ENCODE peak calls at places on chromosomes 6 and 20, in eight cellular contexts. M is Peyer's patch; Z is stimulated activated CD4-positive, alpha-beta T cell treated with anti-CD3 and anti-CD28 coated beads, TNF-alpha, amount 100 ng/mL, for 48 hours; B is natural killer cell; Q is GM12891; U is left ventricle myocardium superior; L is A549; S is lower lobe of right lung. O is an unnamed sample.

GRCh38 chr6:77040566-77041195 is 422.6 kb downstream of the HTR1B start:
- DNase-seq in M (no peak), U (no peak), B (no peak), Z (no peak), L (no peak), S (no peak), Q (no peak), O (no peak)

GRCh38 chr6:12506211-12506610 is 210.4 kb upstream of the PHACTR1 start:
- DNase-seq in Q (no peak), L (no peak), S (no peak), B (no peak), Z (no peak), M (no peak), U (no peak), O (no peak)

GRCh38 chr6:157599191-157599590 is 218.2 kb downstream of the ZDHHC14 start:
- DNase-seq in B (no peak), U (no peak), L (no peak), Q (no peak), S (no peak), M (peak), Z (no peak), O (no peak)

GRCh38 chr6:38725414-38726183 is 10.5 kb downstream of the DNAH8 start:
- DNase-seq in B (no peak), Z (no peak), L (no peak), U (no peak), Q (no peak), M (no peak), S (no peak), O (no peak)

GRCh38 chr6:37554480-37554819 is 54.8 kb upstream of the CCDC167 start:
- DNase-seq in L (no peak), M (no peak), Z (no peak), B (no peak), S (no peak), U (no peak), Q (no peak), O (no peak)

GRCh38 chr6:132764370-132764769 is 6.7 kb upstream of the VNN2 start:
- DNase-seq in L (peak), S (no peak), M (no peak), Z (no peak), U (peak), Q (no peak), B (no peak), O (no peak)

GRCh38 chr20:20520776-20521175 is 152.9 kb downstream of the INSM1 start:
- DNase-seq in S (no peak), B (no peak), U (no peak), M (no peak), Z (no peak), Q (no peak), L (no peak), O (no peak)

GRCh38 chr20:32589256-32589655 is 4.1 kb upstream of the NOL4L start:
- DNase-seq in U (no peak), L (no peak), B (no peak), S (no peak), Z (no peak), Q (no peak), M (no peak), O (no peak)

GRCh38 chr20:63625771-63626423 is 1.0 kb downstream of the GMEB2 start:
- DNase-seq in Z (no peak), M (no peak), U (peak), B (no peak), Q (no peak), L (no peak), S (peak), O (no peak)

GRCh38 chr6:168124161-168124560 is 45.1 kb upstream of the FRMD1 start:
- DNase-seq in U (no peak), Q (no peak), S (no peak), M (no peak), B (no peak), L (no peak), Z (no peak), O (no peak)

GRCh38 chr6:10613693-10614092 is 80.7 kb downstream of the C6orf52 start:
- DNase-seq in B (no peak), L (no peak), Q (no peak), U (no peak), Z (no peak), M (no peak), S (no peak), O (no peak)

GRCh38 chr6:112245511-112246203 is 8.7 kb downstream of the LAMA4 start:
- DNase-seq in Q (no peak), S (no peak), L (no peak), B (no peak), Z (no peak), M (no peak), U (no peak), O (no peak)

GRCh38 chr6:168596316-168596715 is 155.3 kb downstream of the SMOC2 start:
- DNase-seq in Q (no peak), U (no peak), S (no peak), Z (no peak), B (no peak), L (no peak), M (no peak), O (no peak)

GRCh38 chr20:40770564-40771307 is 81.7 kb upstream of the MAFB start:
- DNase-seq in L (no peak), Q (no peak), S (no peak), Z (no peak), B (no peak), M (no peak), U (peak), O (peak)

GRCh38 chr20:13857961-13858360 is 73.1 kb downstream of the NDUFAF5 start:
- DNase-seq in S (no peak), M (no peak), B (no peak), Q (no peak), U (no peak), L (no peak), Z (no peak), O (no peak)

GRCh38 chr6:38375937-38376336 is 263.8 kb downstream of the BTBD9 start:
- DNase-seq in Q (no peak), U (no peak), B (no peak), S (no peak), Z (no peak), M (no peak), L (no peak), O (no peak)

GRCh38 chr6:108782231-108783041 is 65.8 kb upstream of the ARMC2 start:
- DNase-seq in Q (peak), B (peak), U (peak), Z (peak), S (peak), M (peak), L (peak), O (peak)

GRCh38 chr6:164133095-164133494 is 718.6 kb downstream of the QKI start:
- DNase-seq in Z (no peak), B (no peak), S (no peak), L (no peak), Q (no peak), U (no peak), M (no peak), O (no peak)

GRCh38 chr6:144607998-144608736 is 323.0 kb downstream of the UTRN start:
- DNase-seq in L (no peak), S (no peak), M (no peak), Z (no peak), Q (no peak), B (no peak), U (no peak), O (no peak)

GRCh38 chr6:31956796-31957195 is 2.0 kb downstream of the NELFE start:
- DNase-seq in B (no peak), M (no peak), S (no peak), L (no peak), Z (no peak), U (no peak), Q (no peak), O (no peak)

GRCh38 chr6:165889636-165890403 is 226.8 kb upstream of the PDE10A start:
- DNase-seq in L (no peak), U (no peak), S (no peak), Z (no peak), B (no peak), M (no peak), Q (no peak), O (no peak)

GRCh38 chr6:69994251-69994650 is 127.9 kb downstream of the COL19A1 start:
- DNase-seq in Q (no peak), S (no peak), M (no peak), Z (no peak), L (no peak), U (no peak), B (no peak), O (no peak)

GRCh38 chr20:38178065-38178471 is 13.0 kb upstream of the TGM2 start:
- DNase-seq in Z (no peak), U (no peak), S (no peak), M (no peak), Q (no peak), L (no peak), B (no peak), O (no peak)

GRCh38 chr6:16104624-16105023 is 24.3 kb upstream of the MYLIP start:
- DNase-seq in B (no peak), L (no peak), U (no peak), Q (no peak), S (no peak), Z (no peak), M (no peak), O (no peak)

GRCh38 chr20:56788041-56788670 is 159.1 kb downstream of the TFAP2C start:
- DNase-seq in B (no peak), Q (no peak), L (peak), S (no peak), M (no peak), Z (no peak), U (no peak), O (no peak)

GRCh38 chr6:87396595-87397392 is 11.0 kb upstream of the CFAP206 start:
- DNase-seq in S (no peak), M (no peak), Q (no peak), B (no peak), Z (no peak), L (no peak), U (no peak), O (no peak)

GRCh38 chr6:163635731-163636344 is 221.3 kb downstream of the QKI start:
- DNase-seq in L (no peak), B (no peak), U (no peak), Q (no peak), Z (no peak), M (no peak), S (no peak), O (no peak)

GRCh38 chr20:32894711-32895355 is 36.1 kb downstream of the EFCAB8 start:
- DNase-seq in U (no peak), Z (no peak), M (no peak), L (no peak), S (no peak), Q (no peak), B (no peak), O (no peak)

GRCh38 chr6:91816335-91816734 is 1229.5 kb upstream of the MAP3K7 start:
- DNase-seq in M (no peak), Z (no peak), L (no peak), Q (no peak), U (peak), S (peak), B (no peak), O (no peak)

GRCh38 chr6:16562498-16562897 is 198.8 kb downstream of the ATXN1 start:
- DNase-seq in Q (no peak), Z (no peak), B (no peak), S (no peak), L (no peak), M (no peak), U (no peak), O (no peak)

GRCh38 chr20:43463864-43464785 is 6.4 kb downstream of the SRSF6 start:
- DNase-seq in Q (no peak), B (no peak), M (no peak), L (no peak), U (no peak), S (no peak), Z (no peak), O (no peak)

GRCh38 chr20:11846131-11846530 is 71.6 kb upstream of the BTBD3 start:
- DNase-seq in L (no peak), Q (no peak), Z (no peak), U (no peak), B (no peak), S (no peak), M (no peak), O (no peak)

GRCh38 chr20:45867129-45867810 is 9.9 kb downstream of the ZSWIM3 start:
- DNase-seq in Q (no peak), S (no peak), B (no peak), U (no peak), Z (no peak), L (no peak), M (no peak), O (no peak)

GRCh38 chr6:89682991-89683390 is 44.4 kb upstream of the LYRM2 start:
- DNase-seq in B (no peak), L (no peak), S (no peak), M (no peak), U (no peak), Z (no peak), Q (no peak), O (no peak)

O was measured in left colon.